ENCODE peak calls at places on chromosome X, in eight cellular contexts. G, Y, J, Q, R, N, Z and C are unnamed samples.

GRCh38 chrX:104922206-104922621 is 298.3 kb downstream of the TEX13A start:
- DNase-seq in Y (peak), N (peak), Z (peak), J (peak), R (peak), G (peak), Q (peak), C (peak)

GRCh38 chrX:107775000-107775733 is 420 bp downstream of the TSC22D3 start:
- DNase-seq in Y (no peak), R (peak), G (no peak), Z (no peak), Q (no peak), N (no peak), J (no peak), C (no peak)

GRCh38 chrX:133321441-133321840 is 93.8 kb downstream of the GPC4 start:
- DNase-seq in N (no peak), G (no peak), Z (no peak), Q (no peak), J (no peak), R (no peak), Y (no peak), C (no peak)

GRCh38 chrX:71579136-71579989 is 1.1 kb downstream of the GCNA start:
- DNase-seq in J (no peak), Q (no peak), G (peak), R (no peak), Y (no peak), N (no peak), Z (peak), C (no peak)

GRCh38 chrX:20363003-20363674 is 96.4 kb upstream of the RPS6KA3 start:
- DNase-seq in R (no peak), G (no peak), Y (no peak), Q (no peak), N (no peak), J (no peak), Z (no peak), C (no peak)

GRCh38 chrX:113920661-113921060 is 663.2 kb upstream of the HTR2C start:
- DNase-seq in N (no peak), Y (no peak), Q (no peak), J (no peak), R (no peak), Z (no peak), G (no peak), C (no peak)

GRCh38 chrX:57294961-57295360 is 8.5 kb downstream of the FAAH2 start:
- DNase-seq in G (no peak), R (no peak), J (no peak), N (no peak), Q (no peak), Y (no peak), Z (no peak), C (no peak)

GRCh38 chrX:12946838-12947544 is 27.9 kb upstream of the TMSB4X start:
- DNase-seq in N (peak), J (peak), Q (peak), Z (peak), G (peak), Y (peak), R (peak), C (peak)

GRCh38 chrX:22012051-22012450 is 20.1 kb upstream of the PHEX start:
- DNase-seq in G (no peak), J (no peak), Y (no peak), N (no peak), Q (no peak), R (no peak), Z (no peak), C (no peak)

GRCh38 chrX:109600114-109600710 is 24.8 kb downstream of the KCNE5 start:
- DNase-seq in R (no peak), Y (peak), Q (no peak), J (no peak), Z (no peak), G (no peak), N (no peak), C (no peak)

GRCh38 chrX:124203311-124203710 is 129.1 kb upstream of the TEX13D start:
- DNase-seq in Y (no peak), G (no peak), Q (no peak), J (no peak), R (no peak), N (no peak), Z (no peak), C (no peak)

GRCh38 chrX:12912786-12913185 is 6.4 kb downstream of the TLR8 start:
- DNase-seq in R (no peak), Y (no peak), Q (no peak), J (no peak), N (no peak), G (no peak), Z (no peak), C (no peak)

GRCh38 chrX:134969726-134970125 is 21.1 kb upstream of the SMIM10 start:
- DNase-seq in Z (no peak), Y (peak), N (no peak), G (no peak), Q (no peak), J (no peak), R (no peak), C (no peak)

GRCh38 chrX:11792461-11793421 is 34.7 kb downstream of the MSL3 start:
- DNase-seq in R (no peak), Y (no peak), G (no peak), N (peak), Q (no peak), J (no peak), Z (peak), C (no peak)

GRCh38 chrX:19579485-19579884 is 64.2 kb upstream of the MAP3K15 start:
- DNase-seq in N (no peak), G (no peak), Q (no peak), R (no peak), Z (no peak), J (no peak), Y (peak), C (no peak)

GRCh38 chrX:33923262-33923661 is 208.9 kb downstream of the FAM47A start:
- DNase-seq in Q (no peak), R (no peak), G (no peak), N (no peak), Z (no peak), Y (no peak), J (no peak), C (no peak)

GRCh38 chrX:134836497-134836968 is 154.3 kb upstream of the SMIM10 start:
- DNase-seq in R (no peak), N (no peak), G (no peak), Y (peak), Q (no peak), Z (no peak), J (no peak), C (no peak)

GRCh38 chrX:106484233-106484632 is 127.5 kb upstream of the RADX start:
- DNase-seq in N (peak), R (no peak), Y (no peak), G (no peak), Z (peak), J (no peak), Q (no peak), C (no peak)

GRCh38 chrX:129984196-129984962 is 1.9 kb downstream of the BCORL1 start:
- DNase-seq in N (peak), G (peak), Y (peak), Q (peak), Z (peak), J (peak), R (peak), C (peak)

GRCh38 chrX:133849676-133850075 is 135.7 kb downstream of the GPC3 start:
- DNase-seq in R (no peak), N (no peak), J (no peak), Q (no peak), Z (no peak), G (no peak), Y (no peak), C (no peak)

GRCh38 chrX:97898798-97899197 is 1015.1 kb downstream of the RPA4 start:
- DNase-seq in R (no peak), Z (no peak), J (no peak), N (no peak), Q (no peak), Y (peak), G (no peak), C (no peak)

GRCh38 chrX:30141966-30142365 is 73.4 kb upstream of the MAGEB2 start:
- DNase-seq in J (no peak), N (no peak), G (peak), Z (peak), Q (no peak), Y (peak), R (peak), C (no peak)

GRCh38 chrX:2875798-2876399 is 47.2 kb downstream of the GYG2 start:
- DNase-seq in Q (no peak), G (no peak), J (no peak), N (no peak), Y (no peak), R (no peak), Z (no peak), C (no peak)
- TF ChIP-seq CTCF in Q (peak), G (no peak), J (peak), N (no peak), Y (peak), R (peak), Z (no peak), C (peak)

GRCh38 chrX:40928076-40928475 is 157.2 kb upstream of the USP9X start:
- DNase-seq in J (no peak), R (no peak), G (no peak), Q (no peak), Y (no peak), N (no peak), Z (no peak), C (no peak)

GRCh38 chrX:40920351-40920750 is 164.9 kb upstream of the USP9X start:
- DNase-seq in J (no peak), G (no peak), Y (no peak), Q (no peak), Z (no peak), N (no peak), R (no peak), C (no peak)

DNA sequence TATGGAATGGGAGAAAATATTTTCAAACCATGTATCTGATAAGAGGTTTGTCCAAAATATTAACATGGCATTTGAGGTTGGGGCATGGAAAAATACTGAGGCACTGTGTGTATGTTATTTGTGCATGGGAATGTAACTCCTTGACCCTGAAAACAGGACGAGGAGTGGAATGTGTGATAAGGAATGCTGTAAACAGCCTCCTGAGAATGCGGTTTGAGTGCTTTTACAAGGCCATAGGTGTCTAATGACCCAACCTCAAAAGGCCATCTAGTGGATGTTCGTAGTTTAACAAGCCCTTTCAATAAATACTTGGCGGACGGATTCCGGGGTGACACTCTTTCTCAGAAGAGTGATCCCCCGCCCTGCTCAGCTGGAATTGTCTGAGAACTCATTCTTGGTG is 162.9 kb upstream of the USP9X start:
- DNase-seq in J (no peak), Z (no peak), R (no peak), Q (no peak), N (no peak), G (peak), Y (peak), C (no peak)
- TF ChIP-seq CTCF in J (peak), Z (peak), R (peak), Q (no peak), N (no peak), G (no peak), Y (peak), C (no peak)

GRCh38 chrX:96688789-96689188 is 4.1 kb downstream of the DIAPH2 start:
- DNase-seq in G (no peak), Q (no peak), Y (no peak), Z (no peak), R (no peak), J (no peak), N (no peak), C (no peak)

GRCh38 chrX:96685205-96686099 is 810 bp downstream of the DIAPH2 start:
- DNase-seq in R (peak), Q (peak), Z (no peak), N (peak), Y (peak), G (peak), J (peak), C (peak)

GRCh38 chrX:96683997-96684338 is 674 bp upstream of the DIAPH2 start:
- DNase-seq in G (no peak), Z (no peak), Y (no peak), Q (no peak), R (no peak), J (no peak), N (no peak), C (no peak)

GRCh38 chrX:96682516-96682915 is 2.1 kb upstream of the DIAPH2 start:
- DNase-seq in Q (no peak), Z (no peak), N (no peak), G (no peak), Y (no peak), J (no peak), R (no peak), C (no peak)

GRCh38 chrX:96684339-96685204 is at the start of gene DIAPH2:
- DNase-seq in Q (peak), J (peak), R (peak), Z (peak), Y (peak), N (peak), G (peak), C (peak)
- TF ChIP-seq CTCF in Q (no peak), J (peak), R (no peak), Z (no peak), Y (peak), N (no peak), G (no peak), C (peak)

DNA sequence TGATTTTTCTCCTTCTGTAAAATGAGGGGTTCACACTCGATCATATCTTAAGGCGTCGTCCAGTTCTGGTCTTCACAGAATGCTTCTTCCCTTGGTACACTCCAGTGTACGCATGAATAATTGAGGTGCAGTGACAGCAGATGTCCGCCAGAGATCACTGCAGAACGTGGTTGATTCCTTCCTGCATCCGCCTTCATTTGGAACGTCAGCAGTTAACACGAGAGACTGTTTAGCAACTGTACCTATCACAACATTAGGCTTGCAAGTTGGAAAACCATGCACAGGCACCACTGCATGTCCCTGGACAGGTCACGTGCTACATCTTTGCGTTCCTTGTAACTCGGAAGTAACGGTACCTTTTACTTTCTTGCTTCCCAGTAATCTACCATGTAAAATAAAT is 66.0 kb upstream of the GEMIN8 start:
- DNase-seq in Q (peak), N (peak), J (peak), G (peak), Z (peak), Y (peak), R (peak), C (no peak)
- TF ChIP-seq CTCF in Q (peak), N (peak), J (peak), G (no peak), Z (peak), Y (peak), R (peak), C (peak)

GRCh38 chrX:16113978-16114554 is 9.3 kb upstream of the GRPR start:
- DNase-seq in J (no peak), N (no peak), Z (no peak), Q (no peak), R (no peak), Y (peak), G (no peak), C (no peak)

GRCh38 chrX:16114640-16115039 is 8.7 kb upstream of the GRPR start:
- DNase-seq in Z (no peak), G (no peak), R (no peak), N (no peak), Q (no peak), J (no peak), Y (peak), C (no peak)

DNA sequence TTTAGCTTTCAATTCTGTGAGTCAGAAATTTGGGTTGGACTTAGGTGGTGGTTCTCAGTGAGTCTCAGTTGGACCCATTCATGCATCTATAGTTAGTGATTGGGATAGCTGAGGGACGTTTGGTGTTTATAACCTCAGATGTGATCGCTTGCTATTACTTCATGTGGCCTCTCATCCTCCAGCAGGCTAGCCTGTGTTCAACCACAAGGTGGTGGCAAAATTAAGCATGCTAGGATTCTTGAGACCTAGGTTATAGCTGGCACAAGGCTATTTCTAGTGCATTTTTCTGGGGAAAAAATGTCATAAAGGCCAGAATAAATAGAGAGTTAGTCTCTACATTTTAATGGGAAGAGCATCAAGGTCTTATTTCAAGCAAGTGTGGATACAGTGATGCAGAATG is 10.9 kb upstream of the GRPR start:
- DNase-seq in Z (no peak), N (no peak), R (no peak), G (no peak), Q (no peak), Y (peak), J (no peak), C (no peak)
- TF ChIP-seq CTCF in Z (no peak), N (no peak), R (no peak), G (no peak), Q (no peak), Y (peak), J (peak), C (no peak)

DNA sequence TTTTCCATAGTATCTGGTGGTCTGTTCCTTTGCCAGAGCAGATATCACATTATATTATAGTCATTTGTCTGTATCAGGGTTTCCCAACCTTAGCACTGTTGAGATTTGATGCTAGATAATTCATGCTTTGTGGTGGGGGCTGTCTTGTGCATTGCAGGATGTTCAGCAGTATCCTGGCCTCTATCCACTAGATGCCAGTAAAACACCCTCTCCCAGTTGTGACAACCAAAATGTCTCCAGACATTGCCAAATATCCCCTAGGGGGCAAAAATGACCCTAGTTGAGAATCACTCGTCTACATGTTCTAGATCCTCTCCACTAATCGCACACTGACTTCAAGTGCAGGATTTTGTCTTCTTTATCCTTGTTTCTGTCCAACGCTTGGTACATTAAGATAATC is 160.8 kb downstream of the FANCB start:
- DNase-seq in J (no peak), Z (no peak), Q (no peak), G (no peak), Y (no peak), N (no peak), R (peak), C (no peak)
- TF ChIP-seq CTCF in J (no peak), Z (no peak), Q (no peak), G (no peak), Y (no peak), N (no peak), R (no peak), C (no peak)